ENCODE peak calls at places on chromosomes 16 and 17, in seven cellular contexts. One of them, this sample, is unnamed.
A peak's percentile ranks its signal among the peaks of the same experiment; 100 is the strongest.

GRCh38 chr16:32116080-32116479 is 137.0 kb upstream of the TP53TG3D start:
- DNase-seq in WERI-Rb-1: no peak
- DNase-seq in HFFc6: no peak
- DNase-seq in endodermal cell: no peak
- DNase-seq in body of pancreas: no peak
- DNase-seq in LoVo: no peak
- DNase-seq in GM04503: no peak
- DNase-seq in this sample: no peak

GRCh38 chr17:80783971-80784370 is 207.7 kb upstream of the CHMP6 start:
- DNase-seq in endodermal cell: peak; percentile 22
- DNase-seq in body of pancreas: no peak
- DNase-seq in LoVo: no peak
- DNase-seq in GM04503: no peak
- DNase-seq in WERI-Rb-1: no peak
- DNase-seq in HFFc6: no peak
- DNase-seq in this sample: no peak

GRCh38 chr17:44940321-44940720 is 7.3 kb downstream of the KIF18B start:
- DNase-seq in HFFc6: no peak
- DNase-seq in body of pancreas: peak; percentile 54
- DNase-seq in WERI-Rb-1: no peak
- DNase-seq in endodermal cell: peak; percentile 58
- DNase-seq in GM04503: no peak
- DNase-seq in LoVo: no peak
- DNase-seq in this sample: no peak

GRCh38 chr17:69870091-69870530 is 204.9 kb upstream of the KCNJ16 start:
- DNase-seq in GM04503: no peak
- DNase-seq in WERI-Rb-1: no peak
- DNase-seq in body of pancreas: no peak
- DNase-seq in HFFc6: peak; percentile 85
- DNase-seq in endodermal cell: peak; percentile 54
- DNase-seq in LoVo: no peak
- DNase-seq in this sample: no peak

GRCh38 chr17:62804822-62805221 is 3.3 kb downstream of the MARCHF10 start:
- DNase-seq in GM04503: no peak
- DNase-seq in LoVo: no peak
- DNase-seq in HFFc6: peak; percentile 52
- DNase-seq in endodermal cell: peak; percentile 36
- DNase-seq in body of pancreas: no peak
- DNase-seq in WERI-Rb-1: no peak
- DNase-seq in this sample: no peak

GRCh38 chr17:16491131-16491702 is 776 bp downstream of the LRRC75A start:
- DNase-seq in WERI-Rb-1: no peak
- DNase-seq in body of pancreas: no peak
- DNase-seq in GM04503: no peak
- DNase-seq in HFFc6: no peak
- DNase-seq in LoVo: peak; percentile 15
- DNase-seq in endodermal cell: peak; percentile 84
- DNase-seq in this sample: no peak

GRCh38 chr16:70757183-70757582 is 43.8 kb downstream of the VAC14 start:
- DNase-seq in endodermal cell: no peak
- DNase-seq in body of pancreas: no peak
- DNase-seq in GM04503: no peak
- DNase-seq in HFFc6: no peak
- DNase-seq in LoVo: no peak
- DNase-seq in WERI-Rb-1: no peak
- DNase-seq in this sample: no peak

GRCh38 chr16:68999114-68999513 is 106.3 kb upstream of the HAS3 start:
- DNase-seq in LoVo: no peak
- DNase-seq in HFFc6: no peak
- DNase-seq in WERI-Rb-1: no peak
- DNase-seq in GM04503: no peak
- DNase-seq in body of pancreas: no peak
- DNase-seq in endodermal cell: no peak
- DNase-seq in this sample: no peak

GRCh38 chr17:7982171-7982570 is 20.2 kb upstream of the GUCY2D start:
- DNase-seq in GM04503: no peak
- DNase-seq in LoVo: no peak
- DNase-seq in body of pancreas: no peak
- DNase-seq in endodermal cell: no peak
- DNase-seq in WERI-Rb-1: no peak
- DNase-seq in HFFc6: peak; percentile 69
- DNase-seq in this sample: no peak

GRCh38 chr17:4436381-4436780 is 2.6 kb downstream of the SPNS3 start:
- DNase-seq in body of pancreas: no peak
- DNase-seq in WERI-Rb-1: no peak
- DNase-seq in GM04503: no peak
- DNase-seq in LoVo: no peak
- DNase-seq in HFFc6: no peak
- DNase-seq in endodermal cell: no peak
- DNase-seq in this sample: no peak

GRCh38 chr17:73647331-73647730 is 3.1 kb upstream of the SDK2 start:
- DNase-seq in body of pancreas: no peak
- DNase-seq in endodermal cell: no peak
- DNase-seq in WERI-Rb-1: no peak
- DNase-seq in LoVo: no peak
- DNase-seq in HFFc6: no peak
- DNase-seq in GM04503: no peak
- DNase-seq in this sample: no peak

GRCh38 chr17:48127371-48128051 is 19.9 kb downstream of the SNX11 start:
- DNase-seq in WERI-Rb-1: peak; percentile 35
- DNase-seq in body of pancreas: no peak
- DNase-seq in GM04503: no peak
- DNase-seq in LoVo: peak; percentile 72
- DNase-seq in endodermal cell: peak; percentile 41
- DNase-seq in HFFc6: peak; percentile 15
- DNase-seq in this sample: no peak

GRCh38 chr17:62981933-62982332 is 15.9 kb downstream of the TANC2 start:
- DNase-seq in HFFc6: peak; percentile 26
- DNase-seq in LoVo: no peak
- DNase-seq in GM04503: no peak
- DNase-seq in body of pancreas: no peak
- DNase-seq in WERI-Rb-1: no peak
- DNase-seq in endodermal cell: no peak
- DNase-seq in this sample: no peak

GRCh38 chr16:85878875-85879274 is 20.1 kb upstream of the IRF8 start:
- DNase-seq in WERI-Rb-1: no peak
- DNase-seq in GM04503: peak; percentile 64
- DNase-seq in LoVo: no peak
- DNase-seq in endodermal cell: no peak
- DNase-seq in body of pancreas: no peak
- DNase-seq in HFFc6: peak; percentile 76
- DNase-seq in this sample: peak; percentile 11

GRCh38 chr17:4980644-4981216 is 6.7 kb downstream of the CAMTA2 start:
- DNase-seq in WERI-Rb-1: peak; percentile 58
- DNase-seq in endodermal cell: peak; percentile 88
- DNase-seq in GM04503: no peak
- DNase-seq in body of pancreas: peak; percentile 66
- DNase-seq in LoVo: peak; percentile 37
- DNase-seq in HFFc6: no peak
- DNase-seq in this sample: no peak

GRCh38 chr16:56600398-56600999 is 7.9 kb upstream of the MT2A start:
- DNase-seq in HFFc6: peak; percentile 73
- DNase-seq in endodermal cell: peak; percentile 73
- DNase-seq in body of pancreas: peak; percentile 59
- DNase-seq in WERI-Rb-1: peak; percentile 60
- DNase-seq in LoVo: peak; percentile 38
- DNase-seq in GM04503: no peak
- DNase-seq in this sample: no peak

GRCh38 chr16:24836836-24837235 is 8.9 kb upstream of the SLC5A11 start:
- DNase-seq in body of pancreas: no peak
- DNase-seq in endodermal cell: no peak
- DNase-seq in GM04503: no peak
- DNase-seq in LoVo: no peak
- DNase-seq in HFFc6: no peak
- DNase-seq in WERI-Rb-1: no peak
- DNase-seq in this sample: no peak

GRCh38 chr17:79454826-79455225 is 156.0 kb downstream of the RBFOX3 start:
- DNase-seq in body of pancreas: no peak
- DNase-seq in endodermal cell: no peak
- DNase-seq in WERI-Rb-1: no peak
- DNase-seq in LoVo: no peak
- DNase-seq in HFFc6: no peak
- DNase-seq in GM04503: no peak
- DNase-seq in this sample: no peak